ENCODE peak calls at places on chromosomes 12 and 14, in four cellular contexts. A is A549, O is stomach, E is sigmoid colon. L is an unnamed sample.

GRCh38 chr14:86788229-86788628 is 1204.8 kb downstream of the GALC start:
- DNase-seq in O (no peak), E (no peak), A (no peak), L (no peak)

GRCh38 chr14:100542619-100543205 is 44.5 kb downstream of the BEGAIN start:
- DNase-seq in E (peak), O (no peak), A (no peak), L (no peak)

GRCh38 chr12:109308534-109309440 is at the start of gene FOXN4:
- DNase-seq in A (no peak), E (no peak), O (no peak), L (no peak)

GRCh38 chr14:105908481-105908911 is 382.1 kb downstream of the TMEM121 start:
- DNase-seq in O (no peak), E (no peak), A (no peak), L (peak)

GRCh38 chr14:61459229-61459628 is 137.8 kb downstream of the PRKCH start:
- DNase-seq in O (no peak), E (no peak), A (no peak), L (no peak)

GRCh38 chr14:55847766-55848165 is 267.8 kb downstream of the KTN1 start:
- DNase-seq in O (no peak), E (no peak), A (no peak), L (no peak)

GRCh38 chr12:1553546-1553945 is 40.8 kb downstream of the FBXL14 start:
- DNase-seq in E (no peak), A (no peak), O (no peak), L (no peak)

GRCh38 chr14:28785096-28785952 is 18.7 kb downstream of the FOXG1 start:
- DNase-seq in O (no peak), E (no peak), A (no peak), L (peak)

GRCh38 chr12:111398530-111398929 is 7.2 kb upstream of the SH2B3 start:
- DNase-seq in O (no peak), A (no peak), E (no peak), L (peak)

GRCh38 chr12:23428758-23429157 is 520.7 kb downstream of the SOX5 start:
- DNase-seq in E (no peak), O (no peak), A (no peak), L (no peak)

GRCh38 chr12:110657747-110658146 is 31.2 kb downstream of the HVCN1 start:
- DNase-seq in A (no peak), E (no peak), O (no peak), L (no peak)

GRCh38 chr14:102481791-102482238 is 27.8 kb downstream of the ANKRD9 start:
- DNase-seq in E (peak), A (peak), O (no peak), L (no peak)

GRCh38 chr12:47084172-47084571 is 4.4 kb upstream of the AMIGO2 start:
- DNase-seq in A (no peak), E (no peak), O (no peak), L (no peak)

GRCh38 chr14:59481407-59482119 is 2.6 kb downstream of the L3HYPDH start:
- DNase-seq in O (no peak), A (peak), E (no peak), L (no peak)

GRCh38 chr12:19030603-19031002 is 98.9 kb upstream of the PLEKHA5 start:
- DNase-seq in E (no peak), O (no peak), A (no peak), L (no peak)

GRCh38 chr12:11668611-11669010 is 19.1 kb downstream of the ETV6 start:
- DNase-seq in E (no peak), O (no peak), A (no peak), L (no peak)

GRCh38 chr12:11868027-11868426 is 202.7 kb upstream of the BCL2L14 start:
- DNase-seq in A (no peak), O (no peak), E (no peak), L (no peak)

GRCh38 chr14:89576960-89577359 is 159.9 kb upstream of the FOXN3 start:
- DNase-seq in E (no peak), O (no peak), A (no peak), L (no peak)
- TF ChIP-seq EP300 in E (no peak), O (no peak), A (no peak), L (no peak)

DNA sequence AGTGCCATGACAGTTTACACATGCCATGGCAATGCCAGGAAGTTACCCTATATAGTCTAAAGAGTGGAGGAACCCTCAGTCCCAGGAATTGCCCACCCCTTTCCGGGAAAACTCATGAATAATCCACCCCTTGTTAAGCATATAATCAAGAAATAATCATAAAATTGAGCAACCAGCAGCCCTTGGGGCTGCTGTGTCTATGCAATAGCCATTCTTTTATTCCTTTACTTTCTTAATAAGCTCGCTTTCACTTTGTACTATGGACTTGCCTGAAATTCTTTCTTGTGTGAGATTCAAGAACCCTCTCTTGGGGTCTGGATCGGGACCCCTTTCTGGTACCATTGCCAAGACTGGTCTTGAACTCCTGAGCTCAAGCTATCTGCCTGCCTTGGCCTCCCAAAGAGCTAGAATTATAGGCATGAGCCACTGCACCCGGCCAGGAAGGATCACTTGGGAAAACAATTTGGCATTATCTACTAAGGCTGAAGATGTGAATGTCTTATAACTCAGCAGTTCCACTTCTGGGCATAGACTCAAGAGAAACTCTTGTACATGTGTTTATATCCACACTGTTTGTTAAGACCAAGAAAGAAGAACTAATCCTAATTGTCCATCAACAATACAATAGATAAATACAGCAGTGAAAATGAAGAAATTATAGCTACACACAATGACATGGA is 35.9 kb upstream of the CEP83 start:
- DNase-seq in O (no peak), E (no peak), A (no peak), L (no peak)
- TF ChIP-seq CTCF in O (no peak), E (no peak), A (no peak), L (no peak)

DNA sequence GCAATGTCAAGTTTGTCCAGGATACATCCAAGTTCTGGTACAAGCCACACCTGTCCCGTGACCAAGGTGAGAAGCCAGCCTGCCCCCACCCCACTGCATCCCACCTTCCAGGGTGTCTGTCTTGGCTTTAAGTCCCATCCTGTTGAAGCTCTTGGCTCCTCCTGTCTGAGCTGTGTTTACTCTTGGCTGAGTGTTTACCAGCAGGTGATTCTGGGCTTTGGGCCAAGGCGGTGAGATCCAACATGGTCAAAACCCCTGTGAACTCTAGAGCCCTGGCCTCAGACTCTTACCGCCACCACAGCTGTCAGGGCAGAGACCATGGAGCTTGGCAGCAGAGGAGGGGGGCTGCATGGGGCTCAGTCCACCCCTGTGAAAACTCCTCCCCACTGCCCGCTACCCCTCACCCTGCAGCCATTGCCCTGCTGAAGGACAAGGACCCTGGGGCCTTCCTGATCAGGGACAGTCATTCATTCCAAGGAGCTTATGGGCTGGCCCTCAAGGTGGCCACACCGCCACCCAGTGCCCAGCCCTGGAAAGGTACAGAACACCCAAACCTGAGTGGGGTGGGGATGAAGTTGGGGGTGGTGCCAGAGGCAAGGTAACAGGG is 11.6 kb downstream of the TNS2 start:
- DNase-seq in A (peak), O (peak), E (peak), L (no peak)
- TF ChIP-seq EP300 in A (no peak), O (no peak), E (no peak), L (no peak)

GRCh38 chr12:61923152-61923551 is 337.1 kb upstream of the USP15 start:
- DNase-seq in A (no peak), O (no peak), E (no peak), L (no peak)
- TF ChIP-seq CTCF in A (no peak), O (no peak), E (no peak), L (no peak)

L was measured in upper lobe of left lung.